ENCODE peak calls at places on chromosomes 7 and 10, in four cellular contexts. P is IMR-90, H is GM12878, L is H1. O is an unnamed sample.

GRCh38 chr7:2224934-2225333 is 7.8 kb downstream of the MAD1L1 start:
- DNase-seq in P (no peak), H (no peak), L (no peak), O (no peak)

GRCh38 chr7:74271742-74272141 is 17.5 kb upstream of the CLIP2 start:
- DNase-seq in P (no peak), H (no peak), L (no peak), O (no peak)

GRCh38 chr10:14032406-14032998 is 298.2 kb downstream of the FRMD4A start:
- DNase-seq in P (no peak), H (no peak), L (peak), O (peak)

GRCh38 chr7:38027884-38028455 is 107.5 kb downstream of the EPDR1 start:
- DNase-seq in P (no peak), H (no peak), L (no peak), O (no peak)

GRCh38 chr7:23696916-23697441 is 13.0 kb upstream of the STK31 start:
- DNase-seq in P (peak), H (no peak), L (peak), O (peak)

GRCh38 chr10:111648046-111648445 is 535.5 kb downstream of the GPAM start:
- DNase-seq in P (no peak), H (no peak), L (no peak), O (no peak)

GRCh38 chr10:73717564-73717963 is 19.7 kb upstream of the AGAP5 start:
- DNase-seq in P (no peak), H (peak), L (no peak), O (no peak)

GRCh38 chr10:97321032-97321806 is 2.1 kb downstream of the FRAT1 start:
- DNase-seq in P (no peak), H (no peak), L (no peak), O (no peak)

GRCh38 chr10:43238462-43238861 is 28.4 kb downstream of the RASGEF1A start:
- DNase-seq in P (no peak), H (no peak), L (no peak), O (no peak)

GRCh38 chr10:74332398-74332797 is 181.4 kb downstream of the ADK start:
- DNase-seq in P (peak), H (no peak), L (no peak), O (no peak)

GRCh38 chr10:12195603-12196506 is at the start of the genes CDC123 and NUDT5:
- DNase-seq in P (peak), H (peak), L (peak), O (peak)

GRCh38 chr7:139075031-139075652 is 34.4 kb downstream of the ZC3HAV1 start:
- DNase-seq in P (peak), H (peak), L (peak), O (peak)

GRCh38 chr7:1767524-1767923 is 97.4 kb downstream of the ELFN1 start:
- DNase-seq in P (no peak), H (no peak), L (no peak), O (peak)

GRCh38 chr7:44914992-44915607 is 29.8 kb upstream of the PURB start:
- DNase-seq in P (no peak), H (peak), L (no peak), O (no peak)

GRCh38 chr10:11578802-11579255 is 32.6 kb downstream of the USP6NL start:
- DNase-seq in P (no peak), H (peak), L (no peak), O (no peak)

GRCh38 chr7:2198206-2198605 is 34.5 kb downstream of the MAD1L1 start:
- DNase-seq in P (no peak), H (no peak), L (no peak), O (no peak)

GRCh38 chr10:111086602-111087001 is 9.8 kb downstream of the ADRA2A start:
- DNase-seq in P (no peak), H (no peak), L (no peak), O (no peak)

GRCh38 chr7:110601710-110602109 is 489.2 kb upstream of the LRRN3 start:
- DNase-seq in P (no peak), H (no peak), L (no peak), O (no peak)

GRCh38 chr10:119496282-119496681 is 46.2 kb downstream of the RGS10 start:
- DNase-seq in P (no peak), H (no peak), L (no peak), O (no peak)

GRCh38 chr10:119849031-119849789 is 23.4 kb downstream of the MCMBP start:
- DNase-seq in P (peak), H (no peak), L (no peak), O (no peak)

GRCh38 chr7:155765458-155765857 is 46.8 kb downstream of the SHH start:
- DNase-seq in P (no peak), H (no peak), L (no peak), O (no peak)

GRCh38 chr7:45252248-45252647 is 94.7 kb downstream of the RAMP3 start:
- DNase-seq in P (no peak), H (no peak), L (no peak), O (no peak)

GRCh38 chr7:110502893-110503465 is 587.9 kb upstream of the LRRN3 start:
- DNase-seq in P (peak), H (no peak), L (no peak), O (no peak)

GRCh38 chr7:51471199-51472016 is 154.8 kb upstream of the COBL start:
- DNase-seq in P (no peak), H (no peak), L (no peak), O (no peak)

GRCh38 chr7:66308411-66308810 is 103.3 kb downstream of the TPST1 start:
- DNase-seq in P (no peak), H (no peak), L (no peak), O (no peak)

GRCh38 chr7:137283147-137283546 is 60.4 kb downstream of the PTN start:
- DNase-seq in P (no peak), H (no peak), L (no peak), O (no peak)

GRCh38 chr10:62166331-62167154 is 102.1 kb downstream of the RTKN2 start:
- DNase-seq in P (peak), H (peak), L (no peak), O (no peak)

GRCh38 chr10:62170738-62171137 is 97.9 kb downstream of the RTKN2 start:
- DNase-seq in P (no peak), H (no peak), L (no peak), O (no peak)

GRCh38 chr10:62175256-62175655 is 93.4 kb downstream of the RTKN2 start:
- DNase-seq in P (no peak), H (no peak), L (no peak), O (no peak)

GRCh38 chr10:62172465-62172864 is 96.2 kb downstream of the RTKN2 start:
- DNase-seq in P (no peak), H (no peak), L (no peak), O (no peak)

GRCh38 chr10:62171791-62172190 is 96.9 kb downstream of the RTKN2 start:
- DNase-seq in P (no peak), H (no peak), L (no peak), O (no peak)
- TF ChIP-seq CHD1 in P (no peak), H (no peak), L (no peak), O (no peak)

GRCh38 chr10:71133710-71134686 is 78.4 kb upstream of the UNC5B start:
- DNase-seq in P (no peak), H (no peak), L (no peak), O (no peak)
- TF ChIP-seq CHD1 in P (no peak), H (no peak), L (no peak), O (no peak)

GRCh38 chr7:94823952-94824351 is 83.4 kb upstream of the PPP1R9A start:
- DNase-seq in P (peak), H (no peak), L (no peak), O (no peak)
- TF ChIP-seq CHD1 in P (no peak), H (no peak), L (no peak), O (no peak)

GRCh38 chr7:158270856-158271413 is 316.7 kb downstream of the PTPRN2 start:
- DNase-seq in P (no peak), H (no peak), L (no peak), O (no peak)

GRCh38 chr7:158272509-158273137 is 315.0 kb downstream of the PTPRN2 start:
- DNase-seq in P (no peak), H (no peak), L (no peak), O (no peak)

GRCh38 chr7:158271646-158272045 is 316.0 kb downstream of the PTPRN2 start:
- DNase-seq in P (no peak), H (no peak), L (no peak), O (no peak)

GRCh38 chr7:158273138-158273651 is 314.4 kb downstream of the PTPRN2 start:
- DNase-seq in P (no peak), H (no peak), L (no peak), O (no peak)

DNA sequence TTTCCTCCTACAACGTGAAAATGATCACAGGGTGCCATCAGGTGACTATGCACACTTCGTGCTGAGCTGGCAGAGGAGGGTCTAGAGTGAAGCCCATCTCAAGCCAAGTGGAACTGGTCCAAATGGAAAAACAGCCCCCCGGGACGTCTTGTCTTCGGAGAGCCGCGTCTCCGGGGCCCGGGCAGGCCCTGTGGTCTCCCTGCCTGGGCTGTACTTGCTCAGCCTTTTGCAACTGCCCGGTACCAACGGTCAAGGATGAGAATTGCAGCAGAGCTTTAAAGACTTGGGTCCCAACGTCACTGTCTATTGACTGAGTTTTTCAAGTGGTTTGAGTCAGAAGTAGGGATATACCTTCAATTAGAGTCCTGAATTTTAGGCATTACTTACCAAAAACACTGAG is 315.5 kb downstream of the PTPRN2 start:
- DNase-seq in P (no peak), H (no peak), L (no peak), O (no peak)
- TF ChIP-seq CHD1 in P (no peak), H (no peak), L (no peak), O (no peak)

O was measured in K562.